ENCODE peak calls at places on chromosomes 11 and 22, in four cellular contexts. One of them, this sample, is unnamed.

GRCh38 chr22:49548356-49549202 is 279.1 kb downstream of the BRD1 start:
- DNase-seq in amniotic stem cell: no peak
- DNase-seq in progenitor cell of endocrine pancreas: no peak
- DNase-seq in cardiac fibroblast: no peak
- DNase-seq in this sample: no peak

GRCh38 chr11:116598036-116598435 is 174.8 kb downstream of the BUD13 start:
- DNase-seq in cardiac fibroblast: no peak
- DNase-seq in amniotic stem cell: no peak
- DNase-seq in progenitor cell of endocrine pancreas: no peak
- DNase-seq in this sample: no peak

GRCh38 chr22:41106122-41106968 is 14.0 kb downstream of the EP300 start:
- DNase-seq in progenitor cell of endocrine pancreas: no peak
- DNase-seq in cardiac fibroblast: peak
- DNase-seq in amniotic stem cell: no peak
- DNase-seq in this sample: no peak

GRCh38 chr22:25777870-25778269 is 35.9 kb downstream of the MYO18B start:
- DNase-seq in amniotic stem cell: peak
- DNase-seq in cardiac fibroblast: peak
- DNase-seq in progenitor cell of endocrine pancreas: no peak
- DNase-seq in this sample: no peak

GRCh38 chr22:36455571-36456458 is 25.6 kb downstream of the TXN2 start:
- DNase-seq in cardiac fibroblast: no peak
- DNase-seq in progenitor cell of endocrine pancreas: no peak
- DNase-seq in amniotic stem cell: no peak
- DNase-seq in this sample: no peak

GRCh38 chr11:93623179-93623578 is 38.3 kb upstream of the CEP295 start:
- DNase-seq in cardiac fibroblast: no peak
- DNase-seq in progenitor cell of endocrine pancreas: no peak
- DNase-seq in amniotic stem cell: no peak
- DNase-seq in this sample: no peak

GRCh38 chr11:46006418-46007070 is 84.1 kb downstream of the LARGE2 start:
- DNase-seq in amniotic stem cell: peak
- DNase-seq in cardiac fibroblast: peak
- DNase-seq in progenitor cell of endocrine pancreas: no peak
- DNase-seq in this sample: no peak

GRCh38 chr11:20671856-20672546 is 2.6 kb downstream of the NELL1 start:
- DNase-seq in progenitor cell of endocrine pancreas: no peak
- DNase-seq in amniotic stem cell: no peak
- DNase-seq in cardiac fibroblast: no peak
- DNase-seq in this sample: peak

GRCh38 chr22:19178065-19178658 is 374 bp downstream of the SLC25A1 start:
- DNase-seq in progenitor cell of endocrine pancreas: peak
- DNase-seq in cardiac fibroblast: no peak
- DNase-seq in amniotic stem cell: no peak
- DNase-seq in this sample: no peak

GRCh38 chr22:44455151-44455962 is 42.7 kb downstream of the RTL6 start:
- DNase-seq in progenitor cell of endocrine pancreas: no peak
- DNase-seq in amniotic stem cell: no peak
- DNase-seq in cardiac fibroblast: no peak
- DNase-seq in this sample: peak

GRCh38 chr11:72583177-72583553 is 91.1 kb downstream of the PDE2A start:
- DNase-seq in amniotic stem cell: no peak
- DNase-seq in cardiac fibroblast: no peak
- DNase-seq in progenitor cell of endocrine pancreas: no peak
- DNase-seq in this sample: no peak

GRCh38 chr11:71321433-71322191 is 69.2 kb upstream of the SHANK2 start:
- DNase-seq in progenitor cell of endocrine pancreas: no peak
- DNase-seq in cardiac fibroblast: no peak
- DNase-seq in amniotic stem cell: no peak
- DNase-seq in this sample: no peak

GRCh38 chr11:73315288-73316020 is 7.4 kb downstream of the ARHGEF17 start:
- DNase-seq in cardiac fibroblast: no peak
- DNase-seq in progenitor cell of endocrine pancreas: no peak
- DNase-seq in amniotic stem cell: no peak
- DNase-seq in this sample: no peak

GRCh38 chr11:66228521-66228920 is 39.9 kb upstream of the RAB1B start:
- DNase-seq in amniotic stem cell: no peak
- DNase-seq in cardiac fibroblast: no peak
- DNase-seq in progenitor cell of endocrine pancreas: no peak
- DNase-seq in this sample: no peak

GRCh38 chr11:121418625-121419114 is 33.4 kb upstream of the SORL1 start:
- DNase-seq in amniotic stem cell: no peak
- DNase-seq in progenitor cell of endocrine pancreas: no peak
- DNase-seq in cardiac fibroblast: peak
- DNase-seq in this sample: no peak

GRCh38 chr11:128582496-128583366 is 4.6 kb downstream of the ETS1 start:
- DNase-seq in cardiac fibroblast: peak
- DNase-seq in amniotic stem cell: peak
- DNase-seq in progenitor cell of endocrine pancreas: no peak
- DNase-seq in this sample: no peak

GRCh38 chr11:132685174-132685611 is 847.1 kb downstream of the OPCML start:
- DNase-seq in amniotic stem cell: peak
- DNase-seq in cardiac fibroblast: peak
- DNase-seq in progenitor cell of endocrine pancreas: no peak
- DNase-seq in this sample: no peak

GRCh38 chr11:133762538-133762937 is 82.8 kb downstream of the SPATA19 start:
- DNase-seq in progenitor cell of endocrine pancreas: no peak
- DNase-seq in amniotic stem cell: no peak
- DNase-seq in cardiac fibroblast: no peak
- DNase-seq in this sample: peak

GRCh38 chr11:57772562-57772961 is 11.0 kb downstream of the CTNND1 start:
- DNase-seq in amniotic stem cell: no peak
- DNase-seq in progenitor cell of endocrine pancreas: no peak
- DNase-seq in cardiac fibroblast: no peak
- DNase-seq in this sample: no peak

This sample was measured in esophagus muscularis mucosa.